ENCODE peak calls at places on chromosomes 6 and 20, in seven cellular contexts. B is Kasumi-1, E is choroid plexus epithelial cell, R is DND-41, K is foreskin fibroblast, O is prostate gland, Z is NCI-H2081. N is an unnamed sample.

GRCh38 chr20:10125757-10126156 is 91.0 kb downstream of the ANKEF1 start:
- DNase-seq in B (no peak), E (no peak), R (no peak), K (peak), O (no peak), Z (no peak), N (no peak)

GRCh38 chr20:49712918-49713778 is 530 bp downstream of the B4GALT5 start:
- DNase-seq in B (peak), E (peak), R (peak), K (no peak), O (peak), Z (peak), N (peak)

GRCh38 chr20:16476032-16476431 is 97.2 kb downstream of the KIF16B start:
- DNase-seq in B (peak), E (peak), R (no peak), K (peak), O (peak), Z (peak), N (no peak)

GRCh38 chr6:70954750-70955149 is 2.1 kb downstream of the B3GAT2 start:
- DNase-seq in B (no peak), E (no peak), R (no peak), K (no peak), O (no peak), Z (no peak), N (no peak)

GRCh38 chr20:61959301-61959700 is 106.4 kb downstream of the TAF4 start:
- DNase-seq in B (no peak), E (no peak), R (no peak), K (no peak), O (no peak), Z (no peak), N (no peak)

GRCh38 chr6:145836170-145836569 is 21.6 kb upstream of the FBXO30 start:
- DNase-seq in B (no peak), E (peak), R (no peak), K (peak), O (no peak), Z (no peak), N (no peak)

GRCh38 chr6:16223362-16223761 is 15.0 kb upstream of the GMPR start:
- DNase-seq in B (no peak), E (no peak), R (no peak), K (no peak), O (no peak), Z (no peak), N (no peak)

GRCh38 chr20:57399587-57400261 is 8.5 kb downstream of the RBM38 start:
- DNase-seq in B (no peak), E (peak), R (no peak), K (no peak), O (no peak), Z (no peak), N (peak)

GRCh38 chr6:159399953-159400352 is 230.8 kb downstream of the FNDC1 start:
- DNase-seq in B (no peak), E (no peak), R (no peak), K (no peak), O (no peak), Z (no peak), N (no peak)

GRCh38 chr20:18679020-18679419 is 91.2 kb downstream of the DTD1 start:
- DNase-seq in B (no peak), E (peak), R (no peak), K (no peak), O (no peak), Z (peak), N (no peak)

GRCh38 chr6:106496791-106497190 is 132.5 kb downstream of the RTN4IP1 start:
- DNase-seq in B (no peak), E (no peak), R (no peak), K (no peak), O (peak), Z (no peak), N (no peak)

GRCh38 chr6:170283212-170284081 is 7.4 kb downstream of the DLL1 start:
- DNase-seq in B (no peak), E (no peak), R (no peak), K (no peak), O (no peak), Z (no peak), N (no peak)

GRCh38 chr20:25580711-25581110 is 4.6 kb downstream of the NINL start:
- DNase-seq in B (no peak), E (peak), R (no peak), K (peak), O (no peak), Z (no peak), N (no peak)

GRCh38 chr20:46894579-46894958 is at the start of gene EYA2:
- DNase-seq in B (no peak), E (no peak), R (no peak), K (no peak), O (peak), Z (peak), N (no peak)

GRCh38 chr6:44367686-44368085 is 19.8 kb upstream of the CDC5L start:
- DNase-seq in B (peak), E (peak), R (no peak), K (no peak), O (no peak), Z (no peak), N (no peak)

GRCh38 chr20:52958206-52958605 is 14.0 kb upstream of the TSHZ2 start:
- DNase-seq in B (no peak), E (no peak), R (no peak), K (no peak), O (no peak), Z (no peak), N (no peak)

GRCh38 chr6:154161689-154162088 is 122.6 kb downstream of the OPRM1 start:
- DNase-seq in B (no peak), E (peak), R (no peak), K (no peak), O (no peak), Z (no peak), N (no peak)

GRCh38 chr6:22251331-22251730 is 45.5 kb downstream of the PRL start:
- DNase-seq in B (no peak), E (peak), R (no peak), K (peak), O (no peak), Z (no peak), N (no peak)

GRCh38 chr20:4897600-4897999 is 103.7 kb downstream of the SLC23A2 start:
- DNase-seq in B (no peak), E (no peak), R (no peak), K (no peak), O (no peak), Z (no peak), N (no peak)

GRCh38 chr20:61587036-61587435 is 335.0 kb downstream of the CDH4 start:
- DNase-seq in B (no peak), E (no peak), R (no peak), K (no peak), O (no peak), Z (no peak), N (no peak)

GRCh38 chr6:133380723-133381122 is 139.6 kb downstream of the EYA4 start:
- DNase-seq in B (no peak), E (no peak), R (no peak), K (no peak), O (no peak), Z (no peak), N (no peak)

N was measured in CD8-positive, alpha-beta T cell.